ENCODE peak calls at places on chromosomes 12 and 14, in six cellular contexts. One of them, this sample, is unnamed. For H3K4me1 and H3K36me3, the result is how much of the 10 kb centered on the place peaks cover.

GRCh38 chr14:68363841-68364711 is 428.8 kb downstream of the ZFP36L1 start:
- DNase-seq in endothelial cell of umbilical vein: peak
- DNase-seq in K562: no peak
- DNase-seq in lung: no peak
- DNase-seq in heart left ventricle: peak
- DNase-seq in HCT116: no peak
- DNase-seq in this sample: no peak

GRCh38 chr12:131882804-131883520 is 11.5 kb upstream of the ULK1 start:
- DNase-seq in K562: peak
- DNase-seq in endothelial cell of umbilical vein: no peak
- DNase-seq in lung: no peak
- DNase-seq in HCT116: no peak
- DNase-seq in heart left ventricle: no peak
- DNase-seq in this sample: no peak

GRCh38 chr12:67853204-67853603 is 136.0 kb upstream of the IFNG-AS1 start:
- DNase-seq in endothelial cell of umbilical vein: no peak
- DNase-seq in HCT116: no peak
- DNase-seq in heart left ventricle: no peak
- DNase-seq in K562: no peak
- DNase-seq in lung: no peak
- DNase-seq in this sample: no peak

GRCh38 chr12:106170285-106170684 is 31.5 kb upstream of the NUAK1 start:
- DNase-seq in K562: no peak
- DNase-seq in HCT116: no peak
- DNase-seq in heart left ventricle: no peak
- DNase-seq in endothelial cell of umbilical vein: no peak
- DNase-seq in lung: no peak
- DNase-seq in this sample: no peak

GRCh38 chr14:105204206-105204930 is 23.3 kb upstream of the NUDT14 start:
- DNase-seq in heart left ventricle: no peak
- DNase-seq in K562: no peak
- DNase-seq in endothelial cell of umbilical vein: no peak
- DNase-seq in HCT116: no peak
- DNase-seq in lung: peak
- DNase-seq in this sample: no peak

GRCh38 chr14:24903337-24903736 is 146.6 kb downstream of the STXBP6 start:
- DNase-seq in HCT116: no peak
- DNase-seq in endothelial cell of umbilical vein: peak
- DNase-seq in heart left ventricle: no peak
- DNase-seq in K562: no peak
- DNase-seq in lung: no peak
- DNase-seq in this sample: no peak

GRCh38 chr12:48980389-48980952 is 2.3 kb downstream of the WNT1 start:
- DNase-seq in lung: no peak
- DNase-seq in K562: peak
- DNase-seq in heart left ventricle: no peak
- DNase-seq in HCT116: no peak
- DNase-seq in endothelial cell of umbilical vein: no peak
- DNase-seq in this sample: peak

GRCh38 chr12:65490193-65490592 is 211.7 kb downstream of the MSRB3 start:
- DNase-seq in endothelial cell of umbilical vein: peak
- DNase-seq in lung: no peak
- DNase-seq in HCT116: no peak
- DNase-seq in K562: no peak
- DNase-seq in heart left ventricle: no peak
- DNase-seq in this sample: no peak

GRCh38 chr14:69613312-69614073 is 2.1 kb downstream of the SUSD6 start:
- DNase-seq in K562: no peak
- DNase-seq in lung: no peak
- DNase-seq in heart left ventricle: no peak
- DNase-seq in HCT116: no peak
- DNase-seq in endothelial cell of umbilical vein: no peak
- DNase-seq in this sample: no peak
- H3K4me1 ChIP-seq in K562: under half
- H3K4me1 ChIP-seq in lung: under half
- H3K4me1 ChIP-seq in heart left ventricle: half or more
- H3K4me1 ChIP-seq in HCT116: under half
- H3K4me1 ChIP-seq in endothelial cell of umbilical vein: under half
- H3K4me1 ChIP-seq in this sample: half or more

GRCh38 chr12:34401659-34402227 is 379.4 kb downstream of the ALG10 start:
- DNase-seq in heart left ventricle: peak
- DNase-seq in endothelial cell of umbilical vein: no peak
- DNase-seq in K562: peak
- DNase-seq in lung: peak
- DNase-seq in HCT116: no peak
- DNase-seq in this sample: no peak
- H3K36me3 ChIP-seq in heart left ventricle: under half
- H3K36me3 ChIP-seq in endothelial cell of umbilical vein: under half
- H3K36me3 ChIP-seq in K562: under half
- H3K36me3 ChIP-seq in lung: under half
- H3K36me3 ChIP-seq in HCT116: under half
- H3K36me3 ChIP-seq in this sample: under half

GRCh38 chr12:6056406-6057211 is 67.9 kb downstream of the VWF start:
- DNase-seq in heart left ventricle: no peak
- DNase-seq in HCT116: peak
- DNase-seq in K562: peak
- DNase-seq in endothelial cell of umbilical vein: no peak
- DNase-seq in lung: no peak
- DNase-seq in this sample: no peak
- H3K4me3 ChIP-seq in heart left ventricle: peak
- H3K4me3 ChIP-seq in HCT116: no peak
- H3K4me3 ChIP-seq in K562: no peak
- H3K4me3 ChIP-seq in endothelial cell of umbilical vein: no peak
- H3K4me3 ChIP-seq in lung: no peak
- H3K4me3 ChIP-seq in this sample: peak

GRCh38 chr12:55742719-55743130 is at the start of gene GDF11:
- DNase-seq in lung: peak
- DNase-seq in endothelial cell of umbilical vein: peak
- DNase-seq in heart left ventricle: peak
- DNase-seq in HCT116: no peak
- DNase-seq in K562: no peak
- DNase-seq in this sample: peak
- H3K4me1 ChIP-seq in lung: under half
- H3K4me1 ChIP-seq in endothelial cell of umbilical vein: under half
- H3K4me1 ChIP-seq in heart left ventricle: half or more
- H3K4me1 ChIP-seq in HCT116: under half
- H3K4me1 ChIP-seq in K562: under half
- H3K4me1 ChIP-seq in this sample: under half

DNA sequence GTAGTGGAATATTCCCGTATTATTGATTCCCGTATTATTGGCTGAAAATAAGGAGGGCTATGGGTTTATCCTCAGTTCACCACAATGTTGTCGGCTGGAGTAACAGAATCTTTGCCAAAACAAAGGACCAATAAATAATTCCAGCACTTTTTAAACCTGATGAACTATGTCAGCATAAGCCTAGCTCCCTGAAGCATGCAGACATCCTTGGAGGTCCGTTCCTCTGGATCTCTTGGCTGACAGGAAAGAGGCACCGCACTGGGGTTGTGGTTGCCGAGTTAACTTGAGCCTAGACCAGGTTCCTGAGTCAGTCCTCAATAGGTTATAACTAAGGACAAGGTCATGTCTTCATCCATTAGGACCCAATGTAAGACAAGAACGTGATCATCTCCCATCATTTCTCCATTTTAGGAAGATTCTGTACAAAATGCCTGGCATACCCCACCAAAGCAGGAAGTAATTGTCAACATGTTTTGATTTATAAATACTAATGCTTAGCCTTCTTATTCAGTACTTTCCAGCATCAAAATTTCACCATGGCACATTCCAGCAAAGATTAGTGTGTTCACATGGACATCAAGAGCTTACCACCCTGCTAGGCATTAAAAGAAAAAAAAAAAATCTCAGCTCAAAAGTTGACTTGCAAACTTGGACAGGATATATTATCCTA is 36.5 kb downstream of the NID2 start:
- DNase-seq in endothelial cell of umbilical vein: no peak
- DNase-seq in lung: no peak
- DNase-seq in heart left ventricle: no peak
- DNase-seq in K562: no peak
- DNase-seq in HCT116: no peak
- DNase-seq in this sample: no peak
- H3K36me3 ChIP-seq in endothelial cell of umbilical vein: under half
- H3K36me3 ChIP-seq in lung: under half
- H3K36me3 ChIP-seq in heart left ventricle: half or more
- H3K36me3 ChIP-seq in K562: under half
- H3K36me3 ChIP-seq in HCT116: under half
- H3K36me3 ChIP-seq in this sample: under half

GRCh38 chr12:50218386-50218785 is 51.2 kb upstream of the CERS5 start:
- DNase-seq in HCT116: peak
- DNase-seq in heart left ventricle: no peak
- DNase-seq in endothelial cell of umbilical vein: no peak
- DNase-seq in K562: no peak
- DNase-seq in lung: no peak
- DNase-seq in this sample: no peak
- H3K4me3 ChIP-seq in HCT116: peak
- H3K4me3 ChIP-seq in heart left ventricle: no peak
- H3K4me3 ChIP-seq in endothelial cell of umbilical vein: no peak
- H3K4me3 ChIP-seq in K562: no peak
- H3K4me3 ChIP-seq in lung: no peak
- H3K4me3 ChIP-seq in this sample: no peak

GRCh38 chr14:66025779-66026178 is 460.4 kb upstream of the CCDC196 start:
- DNase-seq in endothelial cell of umbilical vein: no peak
- DNase-seq in lung: no peak
- DNase-seq in HCT116: no peak
- DNase-seq in K562: no peak
- DNase-seq in heart left ventricle: no peak
- DNase-seq in this sample: no peak
- H3K4me1 ChIP-seq in endothelial cell of umbilical vein: under half
- H3K4me1 ChIP-seq in lung: under half
- H3K4me1 ChIP-seq in HCT116: under half
- H3K4me1 ChIP-seq in K562: under half
- H3K4me1 ChIP-seq in heart left ventricle: under half
- H3K4me1 ChIP-seq in this sample: under half